ENCODE peak calls at places on chromosomes 16 and 17, in eight cellular contexts. One of them, this sample, is unnamed.

GRCh38 chr16:83581082-83581481 is 226.7 kb upstream of the HSBP1 start:
- DNase-seq in Panc1: no peak
- DNase-seq in H1: no peak
- DNase-seq in HepG2: no peak
- DNase-seq in breast epithelium: no peak
- DNase-seq in GM12878: no peak
- DNase-seq in GM23338: no peak
- DNase-seq in GM12892: no peak
- DNase-seq in this sample: no peak

GRCh38 chr16:70715113-70715711 is 29.4 kb upstream of the MTSS2 start:
- DNase-seq in breast epithelium: peak; percentile 91
- DNase-seq in Panc1: no peak
- DNase-seq in GM12892: no peak
- DNase-seq in GM12878: no peak
- DNase-seq in GM23338: no peak
- DNase-seq in HepG2: no peak
- DNase-seq in H1: no peak
- DNase-seq in this sample: peak; percentile 41

GRCh38 chr17:66542967-66543525 is 240.6 kb downstream of the PRKCA start:
- DNase-seq in Panc1: no peak
- DNase-seq in GM12892: no peak
- DNase-seq in GM23338: no peak
- DNase-seq in HepG2: peak; percentile 29
- DNase-seq in GM12878: no peak
- DNase-seq in H1: no peak
- DNase-seq in breast epithelium: no peak
- DNase-seq in this sample: no peak

GRCh38 chr16:87086156-87086555 is 231.0 kb downstream of the C16orf95 start:
- DNase-seq in GM23338: no peak
- DNase-seq in GM12892: no peak
- DNase-seq in HepG2: no peak
- DNase-seq in Panc1: no peak
- DNase-seq in breast epithelium: no peak
- DNase-seq in GM12878: no peak
- DNase-seq in H1: no peak
- DNase-seq in this sample: no peak

GRCh38 chr17:50636145-50636803 is 1.6 kb downstream of the ABCC3 start:
- DNase-seq in GM23338: no peak
- DNase-seq in GM12892: no peak
- DNase-seq in breast epithelium: no peak
- DNase-seq in HepG2: peak; percentile 84
- DNase-seq in H1: no peak
- DNase-seq in Panc1: no peak
- DNase-seq in GM12878: no peak
- DNase-seq in this sample: peak; percentile 56

GRCh38 chr16:1050466-1050865 is 22.1 kb upstream of the SSTR5 start:
- DNase-seq in Panc1: no peak
- DNase-seq in GM12878: no peak
- DNase-seq in HepG2: no peak
- DNase-seq in GM12892: no peak
- DNase-seq in H1: no peak
- DNase-seq in breast epithelium: no peak
- DNase-seq in GM23338: no peak
- DNase-seq in this sample: no peak

GRCh38 chr17:12625092-12625491 is 40.6 kb upstream of the MYOCD start:
- DNase-seq in GM23338: no peak
- DNase-seq in Panc1: no peak
- DNase-seq in HepG2: no peak
- DNase-seq in GM12892: no peak
- DNase-seq in breast epithelium: no peak
- DNase-seq in H1: no peak
- DNase-seq in GM12878: no peak
- DNase-seq in this sample: no peak

GRCh38 chr17:77497578-77497934 is 356.8 kb downstream of the SEC14L1 start:
- DNase-seq in HepG2: no peak
- DNase-seq in Panc1: no peak
- DNase-seq in breast epithelium: no peak
- DNase-seq in GM12892: no peak
- DNase-seq in GM12878: no peak
- DNase-seq in GM23338: no peak
- DNase-seq in H1: no peak
- DNase-seq in this sample: no peak

GRCh38 chr16:57270221-57271062 is 14.0 kb downstream of the PLLP start:
- DNase-seq in Panc1: no peak
- DNase-seq in GM12878: no peak
- DNase-seq in GM12892: no peak
- DNase-seq in breast epithelium: no peak
- DNase-seq in H1: no peak
- DNase-seq in HepG2: no peak
- DNase-seq in GM23338: peak; percentile 48
- DNase-seq in this sample: no peak

GRCh38 chr16:74575175-74575804 is 31.6 kb downstream of the GLG1 start:
- DNase-seq in GM23338: no peak
- DNase-seq in Panc1: no peak
- DNase-seq in GM12892: no peak
- DNase-seq in HepG2: no peak
- DNase-seq in H1: no peak
- DNase-seq in GM12878: no peak
- DNase-seq in breast epithelium: no peak
- DNase-seq in this sample: no peak

GRCh38 chr16:22890976-22891375 is 77.0 kb downstream of the HS3ST2 start:
- DNase-seq in Panc1: no peak
- DNase-seq in GM23338: no peak
- DNase-seq in GM12892: no peak
- DNase-seq in GM12878: no peak
- DNase-seq in H1: no peak
- DNase-seq in HepG2: no peak
- DNase-seq in breast epithelium: no peak
- DNase-seq in this sample: no peak

GRCh38 chr16:47928008-47928407 is 227.8 kb downstream of the ABCC12 start:
- DNase-seq in HepG2: peak; percentile 44
- DNase-seq in GM23338: peak; percentile 52
- DNase-seq in GM12892: no peak
- DNase-seq in Panc1: no peak
- DNase-seq in breast epithelium: no peak
- DNase-seq in GM12878: no peak
- DNase-seq in H1: no peak
- DNase-seq in this sample: no peak

GRCh38 chr17:82272495-82273326 is 789 bp downstream of the CSNK1D start:
- DNase-seq in GM12878: no peak
- DNase-seq in Panc1: no peak
- DNase-seq in breast epithelium: no peak
- DNase-seq in GM23338: peak; percentile 48
- DNase-seq in H1: no peak
- DNase-seq in HepG2: no peak
- DNase-seq in GM12892: peak; percentile 59
- DNase-seq in this sample: no peak

GRCh38 chr17:59367657-59368045 is 36.2 kb downstream of the YPEL2 start:
- DNase-seq in Panc1: no peak
- DNase-seq in GM12892: no peak
- DNase-seq in GM23338: no peak
- DNase-seq in GM12878: no peak
- DNase-seq in H1: no peak
- DNase-seq in HepG2: peak; percentile 46
- DNase-seq in breast epithelium: no peak
- DNase-seq in this sample: no peak

GRCh38 chr16:64339052-64339770 is 782.7 kb downstream of the CDH11 start:
- DNase-seq in breast epithelium: no peak
- DNase-seq in Panc1: no peak
- DNase-seq in HepG2: no peak
- DNase-seq in GM12892: no peak
- DNase-seq in GM23338: no peak
- DNase-seq in H1: no peak
- DNase-seq in GM12878: no peak
- DNase-seq in this sample: no peak

GRCh38 chr16:78484509-78485058 is 385.1 kb downstream of the WWOX start:
- DNase-seq in breast epithelium: no peak
- DNase-seq in GM12878: no peak
- DNase-seq in GM23338: no peak
- DNase-seq in GM12892: no peak
- DNase-seq in Panc1: no peak
- DNase-seq in H1: no peak
- DNase-seq in HepG2: no peak
- DNase-seq in this sample: no peak

GRCh38 chr17:57924677-57925076 is 30.5 kb downstream of the CUEDC1 start:
- DNase-seq in Panc1: no peak
- DNase-seq in H1: no peak
- DNase-seq in GM12878: no peak
- DNase-seq in GM12892: no peak
- DNase-seq in GM23338: no peak
- DNase-seq in HepG2: no peak
- DNase-seq in breast epithelium: no peak
- DNase-seq in this sample: no peak

GRCh38 chr16:67301080-67301757 is 21.9 kb downstream of the PLEKHG4 start:
- DNase-seq in GM12892: no peak
- DNase-seq in H1: no peak
- DNase-seq in Panc1: no peak
- DNase-seq in GM12878: no peak
- DNase-seq in breast epithelium: no peak
- DNase-seq in GM23338: no peak
- DNase-seq in HepG2: no peak
- DNase-seq in this sample: peak; percentile 58

GRCh38 chr17:63240106-63240505 is 206.0 kb downstream of the CYB561 start:
- DNase-seq in Panc1: no peak
- DNase-seq in H1: no peak
- DNase-seq in GM23338: no peak
- DNase-seq in GM12878: no peak
- DNase-seq in HepG2: no peak
- DNase-seq in GM12892: no peak
- DNase-seq in breast epithelium: no peak
- DNase-seq in this sample: no peak

GRCh38 chr17:58886514-58886913 is 130.9 kb downstream of the PPM1E start:
- DNase-seq in HepG2: no peak
- DNase-seq in H1: no peak
- DNase-seq in GM12892: no peak
- DNase-seq in breast epithelium: no peak
- DNase-seq in Panc1: no peak
- DNase-seq in GM12878: no peak
- DNase-seq in GM23338: no peak
- DNase-seq in this sample: no peak

GRCh38 chr16:4414187-4414909 is 2.0 kb downstream of the CORO7 start:
- DNase-seq in Panc1: no peak
- DNase-seq in H1: no peak
- DNase-seq in GM12892: peak; percentile 89
- DNase-seq in GM12878: peak; percentile 98
- DNase-seq in HepG2: no peak
- DNase-seq in breast epithelium: no peak
- DNase-seq in GM23338: no peak
- DNase-seq in this sample: peak; percentile 48

GRCh38 chr16:7278636-7279035 is 54.0 kb upstream of the RBFOX1 start:
- DNase-seq in H1: no peak
- DNase-seq in Panc1: no peak
- DNase-seq in breast epithelium: no peak
- DNase-seq in GM12878: no peak
- DNase-seq in GM23338: no peak
- DNase-seq in HepG2: no peak
- DNase-seq in GM12892: no peak
- DNase-seq in this sample: no peak
- TF ChIP-seq POLR2AphosphoS5 in H1: no peak
- TF ChIP-seq POLR2AphosphoS5 in Panc1: no peak
- TF ChIP-seq POLR2AphosphoS5 in breast epithelium: no peak
- TF ChIP-seq POLR2AphosphoS5 in GM12878: no peak
- TF ChIP-seq POLR2AphosphoS5 in GM23338: no peak
- TF ChIP-seq POLR2AphosphoS5 in HepG2: no peak
- TF ChIP-seq POLR2AphosphoS5 in GM12892: no peak
- TF ChIP-seq POLR2AphosphoS5 in this sample: no peak

GRCh38 chr17:44110823-44111633 is 12.4 kb downstream of the HDAC5 start:
- DNase-seq in GM12878: peak; percentile 52
- DNase-seq in GM23338: peak; percentile 95
- DNase-seq in Panc1: no peak
- DNase-seq in HepG2: peak; percentile 96
- DNase-seq in breast epithelium: peak; percentile 94
- DNase-seq in GM12892: peak; percentile 86
- DNase-seq in H1: peak; percentile 69
- DNase-seq in this sample: peak; percentile 98
- TF ChIP-seq POLR2AphosphoS5 in GM12878: no peak
- TF ChIP-seq POLR2AphosphoS5 in GM23338: peak; percentile 54
- TF ChIP-seq POLR2AphosphoS5 in Panc1: no peak
- TF ChIP-seq POLR2AphosphoS5 in HepG2: peak; percentile 93
- TF ChIP-seq POLR2AphosphoS5 in breast epithelium: peak; percentile 65
- TF ChIP-seq POLR2AphosphoS5 in GM12892: no peak
- TF ChIP-seq POLR2AphosphoS5 in H1: no peak
- TF ChIP-seq POLR2AphosphoS5 in this sample: peak; percentile 93

GRCh38 chr17:229130-229944 is 47.9 kb upstream of the DOC2B start:
- DNase-seq in GM23338: no peak
- DNase-seq in GM12892: no peak
- DNase-seq in Panc1: no peak
- DNase-seq in GM12878: no peak
- DNase-seq in H1: no peak
- DNase-seq in breast epithelium: no peak
- DNase-seq in HepG2: no peak
- DNase-seq in this sample: no peak
- TF ChIP-seq POLR2AphosphoS5 in GM23338: no peak
- TF ChIP-seq POLR2AphosphoS5 in GM12892: no peak
- TF ChIP-seq POLR2AphosphoS5 in Panc1: no peak
- TF ChIP-seq POLR2AphosphoS5 in GM12878: no peak
- TF ChIP-seq POLR2AphosphoS5 in H1: no peak
- TF ChIP-seq POLR2AphosphoS5 in breast epithelium: no peak
- TF ChIP-seq POLR2AphosphoS5 in HepG2: no peak
- TF ChIP-seq POLR2AphosphoS5 in this sample: no peak

GRCh38 chr17:4986403-4986802 is 1.1 kb downstream of the CAMTA2 start:
- DNase-seq in breast epithelium: no peak
- DNase-seq in HepG2: no peak
- DNase-seq in GM12892: no peak
- DNase-seq in H1: no peak
- DNase-seq in GM12878: no peak
- DNase-seq in GM23338: peak; percentile 18
- DNase-seq in Panc1: no peak
- DNase-seq in this sample: no peak

GRCh38 chr17:4978720-4979119 is 8.8 kb downstream of the CAMTA2 start:
- DNase-seq in GM12878: no peak
- DNase-seq in HepG2: no peak
- DNase-seq in H1: no peak
- DNase-seq in GM23338: no peak
- DNase-seq in Panc1: no peak
- DNase-seq in GM12892: no peak
- DNase-seq in breast epithelium: no peak
- DNase-seq in this sample: no peak

DNA sequence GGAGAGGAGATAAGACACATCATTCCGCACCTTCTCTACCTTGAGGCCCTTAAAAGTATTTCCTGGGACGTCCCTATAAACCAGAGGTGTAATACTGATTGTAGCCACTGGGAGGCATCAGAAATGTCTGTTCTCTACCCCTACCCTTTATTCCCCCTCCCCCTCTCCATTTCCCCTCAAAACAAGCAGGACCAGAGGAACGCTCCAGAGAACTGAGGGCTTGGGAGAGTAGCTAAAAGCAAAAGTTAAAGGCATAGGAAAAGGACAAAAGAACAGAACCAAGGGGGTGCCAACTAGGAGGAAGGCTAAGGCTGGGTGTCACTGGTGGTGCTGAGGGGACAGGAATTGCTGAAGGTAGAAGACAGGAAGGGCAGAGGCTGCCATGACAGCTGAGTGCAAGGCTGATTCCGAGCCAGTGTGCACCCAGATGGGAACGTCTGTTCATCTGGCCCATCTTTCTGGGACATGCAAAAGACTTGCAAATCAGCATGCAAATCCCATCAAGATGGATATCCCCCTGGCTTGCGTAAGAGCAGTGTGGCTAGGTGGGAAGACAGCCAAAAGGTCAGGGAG is 6.7 kb downstream of the CAMTA2 start:
- DNase-seq in GM12878: no peak
- DNase-seq in GM23338: peak; percentile 95
- DNase-seq in H1: no peak
- DNase-seq in breast epithelium: no peak
- DNase-seq in GM12892: peak; percentile 57
- DNase-seq in Panc1: no peak
- DNase-seq in HepG2: peak; percentile 54
- DNase-seq in this sample: no peak
- TF ChIP-seq POLR2AphosphoS5 in GM12878: peak; percentile 65
- TF ChIP-seq POLR2AphosphoS5 in GM23338: no peak
- TF ChIP-seq POLR2AphosphoS5 in H1: no peak
- TF ChIP-seq POLR2AphosphoS5 in breast epithelium: no peak
- TF ChIP-seq POLR2AphosphoS5 in GM12892: no peak
- TF ChIP-seq POLR2AphosphoS5 in Panc1: no peak
- TF ChIP-seq POLR2AphosphoS5 in HepG2: no peak
- TF ChIP-seq POLR2AphosphoS5 in this sample: no peak

This sample was measured in stomach.